ENCODE peak calls at places on chromosomes 4 and X, in five cellular contexts. Z is OCI-LY7, U is SK-N-SH, G is GM06990, K is endothelial cell. X is an unnamed sample.
A peak's percentile ranks its signal among the peaks of the same experiment; 100 is the strongest.

GRCh38 chr4:173264245-173264959 is 69.8 kb downstream of the HMGB2 start:
- DNase-seq in U (peak; percentile 36), Z (peak; percentile 94), G (peak; percentile 20), K (peak; percentile 21), X (peak; percentile 71)

GRCh38 chrX:103254171-103254824 is 657 bp downstream of the TCEAL8 start:
- DNase-seq in K (peak; percentile 56), U (peak; percentile 55), G (peak; percentile 50), Z (peak; percentile 73), X (peak; percentile 97)

GRCh38 chr4:135532132-135532531 is 1330.5 kb upstream of the PABPC4L start:
- DNase-seq in U (peak; percentile 15), K (no peak), Z (no peak), G (no peak), X (no peak)

GRCh38 chr4:87188063-87188462 is 32.4 kb downstream of the KLHL8 start:
- DNase-seq in G (no peak), Z (no peak), U (no peak), K (no peak), X (peak; percentile 30)

GRCh38 chr4:151667025-151667424 is 93.8 kb downstream of the GATB start:
- DNase-seq in K (no peak), Z (no peak), U (no peak), G (no peak), X (peak; percentile 80)

GRCh38 chrX:54157561-54157960 is 25.5 kb downstream of the FAM120C start:
- DNase-seq in Z (peak; percentile 53), K (no peak), U (no peak), G (no peak), X (no peak)

GRCh38 chrX:99001286-99001685 is 1408.8 kb downstream of the PCDH19 start:
- DNase-seq in U (no peak), Z (no peak), G (no peak), K (no peak), X (no peak)

GRCh38 chrX:40721489-40722106 is 13.7 kb downstream of the MED14 start:
- DNase-seq in K (no peak), U (no peak), G (no peak), Z (no peak), X (no peak)

GRCh38 chr4:131344761-131345160 is 1804.3 kb upstream of the PCDH10 start:
- DNase-seq in K (no peak), Z (no peak), U (no peak), G (no peak), X (no peak)

GRCh38 chr4:87806520-87806919 is 7.2 kb downstream of the IBSP start:
- DNase-seq in G (no peak), U (no peak), K (no peak), Z (no peak), X (no peak)

GRCh38 chr4:155497306-155497705 is 120.5 kb upstream of the MAP9 start:
- DNase-seq in K (no peak), Z (no peak), U (no peak), G (no peak), X (no peak)

GRCh38 chr4:25011135-25011866 is 19.4 kb downstream of the LGI2 start:
- DNase-seq in Z (no peak), U (no peak), G (no peak), K (no peak), X (no peak)

GRCh38 chr4:179398414-179398813 is 1956.2 kb upstream of the AGA start:
- DNase-seq in Z (no peak), K (no peak), G (no peak), U (no peak), X (no peak)

GRCh38 chr4:112119358-112119783 is 25.9 kb upstream of the FAM241A start:
- DNase-seq in U (no peak), Z (no peak), G (no peak), K (no peak), X (no peak)

GRCh38 chrX:26845051-26845450 is 618.1 kb downstream of the PPP4R3C start:
- DNase-seq in G (no peak), Z (no peak), U (no peak), K (no peak), X (no peak)

GRCh38 chr4:186587416-186588018 is 32.1 kb upstream of the MTNR1A start:
- DNase-seq in U (peak; percentile 62), K (peak; percentile 72), Z (peak; percentile 46), G (no peak), X (peak; percentile 70)

GRCh38 chr4:89556596-89557305 is 249.2 kb upstream of the GPRIN3 start:
- DNase-seq in G (no peak), K (no peak), U (no peak), Z (no peak), X (no peak)

GRCh38 chr4:22645481-22646182 is 47.1 kb upstream of the GBA3 start:
- DNase-seq in Z (no peak), G (no peak), K (no peak), U (no peak), X (no peak)